ENCODE peak calls at places on chromosomes 12 and 14, in six cellular contexts. Z, H, U, R, G and L are unnamed samples.
A peak's percentile ranks its signal among the peaks of the same experiment; 100 is the strongest.

GRCh38 chr12:31588976-31589375 is 2.0 kb downstream of the DENND5B start:
- DNase-seq in Z (no peak), H (no peak), U (no peak), R (no peak), G (no peak), L (no peak)

GRCh38 chr12:102514696-102515095 is 34.3 kb upstream of the IGF1 start:
- DNase-seq in Z (no peak), H (no peak), U (no peak), R (no peak), G (no peak), L (peak; percentile 52)

GRCh38 chr12:131793623-131794022 is 34.6 kb upstream of the MMP17 start:
- DNase-seq in Z (no peak), H (no peak), U (no peak), R (no peak), G (no peak), L (no peak)

GRCh38 chr12:14853966-14854365 is 10.6 kb upstream of the ART4 start:
- DNase-seq in Z (no peak), H (no peak), U (no peak), R (no peak), G (no peak), L (peak; percentile 29)

GRCh38 chr14:59283380-59283779 is 94.9 kb downstream of the DAAM1 start:
- DNase-seq in Z (no peak), H (no peak), U (no peak), R (no peak), G (no peak), L (no peak)

GRCh38 chr12:132568826-132569480 is 41.4 kb downstream of the LRCOL1 start:
- DNase-seq in Z (no peak), H (no peak), U (no peak), R (no peak), G (no peak), L (no peak)

GRCh38 chr12:47158792-47159191 is 79.0 kb upstream of the AMIGO2 start:
- DNase-seq in Z (no peak), H (no peak), U (no peak), R (no peak), G (no peak), L (no peak)

GRCh38 chr12:14394317-14395058 is 29.0 kb downstream of the ATF7IP start:
- DNase-seq in Z (peak; percentile 79), H (peak; percentile 27), U (no peak), R (peak; percentile 38), G (no peak), L (peak; percentile 39)

GRCh38 chr12:102638777-102639176 is 158.4 kb upstream of the IGF1 start:
- DNase-seq in Z (no peak), H (no peak), U (no peak), R (no peak), G (no peak), L (no peak)

GRCh38 chr14:44010071-44010470 is 497.0 kb downstream of the FSCB start:
- DNase-seq in Z (no peak), H (no peak), U (no peak), R (no peak), G (no peak), L (no peak)

GRCh38 chr12:38926501-38926900 is 21.1 kb upstream of the CPNE8 start:
- DNase-seq in Z (no peak), H (no peak), U (no peak), R (no peak), G (no peak), L (no peak)

GRCh38 chr14:101965145-101965531 is 765 bp downstream of the DYNC1H1 start:
- DNase-seq in Z (peak; percentile 27), H (peak; percentile 72), U (peak; percentile 70), R (peak; percentile 71), G (no peak), L (peak; percentile 72)

GRCh38 chr14:69616408-69616773 is 5.0 kb downstream of the SUSD6 start:
- DNase-seq in Z (no peak), H (no peak), U (no peak), R (no peak), G (no peak), L (no peak)
- H3K4me1 ChIP-seq in Z (peaks cover 2% of the 10 kb centered on the region), H (peaks cover 53% of the 10 kb centered on the region), U (peaks cover 6% of the 10 kb centered on the region), R (peaks cover 88% of the 10 kb centered on the region), G (peaks cover 76% of the 10 kb centered on the region), L (peaks cover 71% of the 10 kb centered on the region)

DNA sequence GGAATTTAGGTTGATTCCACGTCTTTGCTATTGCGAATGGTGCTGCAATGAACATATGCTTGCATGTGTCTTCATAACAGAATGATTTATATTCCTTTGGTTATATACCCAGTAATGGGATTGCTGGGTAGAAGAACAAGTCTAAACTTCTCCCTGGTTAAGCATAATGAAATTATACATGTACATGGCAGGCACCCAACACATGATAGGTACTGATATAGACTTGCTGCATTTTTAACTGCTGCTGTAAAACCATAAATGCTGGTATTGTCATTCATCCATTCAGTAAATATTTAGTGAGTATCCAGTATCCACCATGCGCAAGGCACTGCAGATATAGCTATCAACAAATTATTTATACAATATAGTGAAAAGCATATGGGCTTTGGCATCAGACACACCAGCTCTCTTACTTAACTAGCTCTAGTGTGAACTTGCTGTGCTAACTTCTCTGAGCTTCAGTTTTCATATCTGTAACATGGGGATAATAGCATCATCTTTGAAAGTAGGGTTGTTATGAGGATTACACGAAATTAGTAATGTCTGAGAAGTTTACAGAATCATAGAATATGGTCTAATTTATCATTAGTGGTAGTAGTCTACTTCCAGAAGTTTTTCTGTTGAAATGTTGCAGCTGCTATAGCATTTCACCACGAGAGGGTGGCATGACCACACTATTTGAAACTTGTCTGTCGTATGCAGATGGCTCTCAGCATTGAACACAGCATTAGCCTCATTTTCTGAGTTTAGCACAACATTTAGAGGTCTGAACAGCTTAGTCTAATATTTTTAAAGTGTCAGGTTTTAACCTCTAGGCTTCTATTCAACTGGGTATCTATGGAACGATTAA is 32.0 kb upstream of the SEL1L start:
- DNase-seq in Z (peak; percentile 8), H (peak; percentile 16), U (no peak), R (no peak), G (no peak), L (peak; percentile 18)
- TF ChIP-seq CTCF in Z (peak; percentile 47), H (peak; percentile 64), U (peak; percentile 27), R (peak; percentile 29), G (no peak), L (no peak)

GRCh38 chr12:65646127-65646643 is 178.1 kb upstream of the HMGA2 start:
- DNase-seq in Z (no peak), H (no peak), U (no peak), R (no peak), G (no peak), L (no peak)
- H3K4me1 ChIP-seq in Z (peaks cover 47% of the 10 kb centered on the region), H (no peaks in the 10 kb centered on the region), U (no peaks in the 10 kb centered on the region), R (no peaks in the 10 kb centered on the region), G (peaks cover 10% of the 10 kb centered on the region), L (peaks cover 5% of the 10 kb centered on the region)

GRCh38 chr12:10165421-10165820 is 6.5 kb downstream of the OLR1 start:
- DNase-seq in Z (no peak), H (no peak), U (no peak), R (no peak), G (no peak), L (no peak)
- TF ChIP-seq CTCF in Z (no peak), H (no peak), U (no peak), R (no peak), G (no peak), L (no peak)

DNA sequence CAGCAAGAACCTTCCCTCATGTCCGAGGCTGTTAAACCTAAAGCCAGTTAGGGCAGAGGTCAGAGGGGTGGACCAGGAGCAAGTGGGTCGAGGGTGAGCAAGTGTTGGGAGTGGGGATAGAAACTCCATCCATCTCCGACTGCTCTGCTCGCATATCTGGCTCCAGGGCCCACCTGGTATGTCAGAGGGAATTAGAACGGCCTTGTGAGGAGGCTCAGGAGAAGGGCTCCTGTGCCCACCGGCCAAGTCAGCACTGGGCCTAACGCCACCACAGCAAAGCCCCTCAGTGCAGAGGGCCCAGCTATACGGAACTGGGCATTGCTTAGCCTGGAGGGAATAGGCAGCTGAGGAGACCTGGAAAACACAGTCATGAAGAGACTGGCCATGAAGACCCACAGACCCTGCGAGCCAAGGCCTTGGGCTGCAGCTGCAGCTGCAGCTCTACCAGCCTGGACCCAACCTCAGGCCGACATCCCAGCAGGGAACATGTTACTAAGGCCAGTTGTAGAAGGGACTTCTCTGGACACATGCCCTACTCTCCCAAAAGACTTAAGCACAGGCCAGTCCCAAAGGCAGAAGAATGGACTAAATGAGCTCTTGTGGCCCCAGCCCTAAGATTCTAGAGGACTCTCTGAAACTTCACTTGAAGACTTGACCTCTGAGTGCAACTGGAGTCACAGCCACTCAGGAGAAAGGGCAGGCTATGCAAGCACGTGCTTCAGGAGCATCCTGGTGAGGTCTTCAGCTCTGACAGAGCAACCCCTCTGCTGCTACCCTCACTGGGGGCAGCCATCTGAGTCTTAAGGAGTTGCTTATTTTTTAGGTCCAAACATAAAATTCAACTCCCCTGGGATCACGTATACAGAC is 34.1 kb downstream of the DAD1 start:
- DNase-seq in Z (no peak), H (no peak), U (no peak), R (no peak), G (no peak), L (no peak)
- H3K4me1 ChIP-seq in Z (peaks cover 4% of the 10 kb centered on the region), H (peaks cover 29% of the 10 kb centered on the region), U (peaks cover 36% of the 10 kb centered on the region), R (peaks cover 48% of the 10 kb centered on the region), G (peaks cover 32% of the 10 kb centered on the region), L (peaks cover 12% of the 10 kb centered on the region)

GRCh38 chr14:33676135-33676566 is 274.7 kb downstream of the EGLN3 start:
- DNase-seq in Z (peak; percentile 16), H (peak; percentile 4), U (no peak), R (no peak), G (no peak), L (peak; percentile 12)
- TF ChIP-seq CTCF in Z (peak; percentile 54), H (peak; percentile 31), U (no peak), R (no peak), G (no peak), L (no peak)

GRCh38 chr12:122983789-122984515 is 3.5 kb downstream of the ARL6IP4 start:
- DNase-seq in Z (no peak), H (no peak), U (no peak), R (no peak), G (no peak), L (no peak)
- H3K4me1 ChIP-seq in Z (peaks cover 14% of the 10 kb centered on the region), H (peaks cover 36% of the 10 kb centered on the region), U (peaks cover 42% of the 10 kb centered on the region), R (peaks cover 59% of the 10 kb centered on the region), G (peaks cover 54% of the 10 kb centered on the region), L (peaks cover 48% of the 10 kb centered on the region)

DNA sequence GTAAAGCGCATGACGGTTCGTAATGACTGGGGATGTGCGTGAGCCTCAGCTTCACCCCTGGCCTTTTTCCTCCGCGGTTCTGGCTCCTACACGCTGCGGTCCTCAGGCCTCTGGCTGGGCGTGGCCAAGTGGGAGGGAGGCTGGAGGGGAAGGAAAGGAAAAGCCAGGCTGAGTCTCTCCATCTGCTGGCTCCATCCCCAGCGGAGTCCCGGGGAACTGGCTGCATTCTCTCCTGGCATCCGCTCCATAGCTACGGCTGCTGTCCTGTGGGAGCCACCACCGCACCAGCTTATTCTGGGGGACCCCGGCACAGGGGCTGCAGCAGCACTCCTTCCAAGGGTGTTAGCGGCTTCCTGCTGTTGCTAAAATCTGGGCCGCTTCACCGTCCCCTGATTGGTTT is 68.2 kb upstream of the SLC24A4 start:
- DNase-seq in Z (no peak), H (no peak), U (no peak), R (no peak), G (no peak), L (no peak)
- TF ChIP-seq CTCF in Z (no peak), H (no peak), U (no peak), R (no peak), G (no peak), L (no peak)

GRCh38 chr14:67975429-67975828 is 155.8 kb downstream of the RAD51B start:
- DNase-seq in Z (no peak), H (no peak), U (no peak), R (no peak), G (no peak), L (no peak)
- H3K4me1 ChIP-seq in Z (peaks cover 55% of the 10 kb centered on the region), H (no peaks in the 10 kb centered on the region), U (no peaks in the 10 kb centered on the region), R (peaks cover 57% of the 10 kb centered on the region), G (peaks cover 26% of the 10 kb centered on the region), L (peaks cover 18% of the 10 kb centered on the region)